ENCODE peak calls at places on chromosome 19, in six cellular contexts. One of them, this sample, is unnamed.

GRCh38 chr19:45591004-45591637 is 6.5 kb upstream of the OPA3 start:
- DNase-seq in PC-3: no peak
- DNase-seq in IMR-90: peak
- DNase-seq in mammary epithelial cell: peak
- DNase-seq in OCI-LY7: peak
- DNase-seq in SK-N-SH: peak
- DNase-seq in this sample: peak

GRCh38 chr19:52464798-52465470 is 11.6 kb downstream of the ZNF578 start:
- DNase-seq in PC-3: no peak
- DNase-seq in IMR-90: no peak
- DNase-seq in mammary epithelial cell: no peak
- DNase-seq in OCI-LY7: no peak
- DNase-seq in SK-N-SH: no peak
- DNase-seq in this sample: no peak

GRCh38 chr19:58252102-58252685 is 23.5 kb downstream of the ZNF544 start:
- DNase-seq in PC-3: peak
- DNase-seq in IMR-90: no peak
- DNase-seq in mammary epithelial cell: peak
- DNase-seq in OCI-LY7: peak
- DNase-seq in SK-N-SH: no peak
- DNase-seq in this sample: peak

GRCh38 chr19:58563034-58563573 is 4.7 kb upstream of the UBE2M start:
- DNase-seq in PC-3: no peak
- DNase-seq in IMR-90: no peak
- DNase-seq in mammary epithelial cell: peak
- DNase-seq in OCI-LY7: peak
- DNase-seq in SK-N-SH: peak
- DNase-seq in this sample: no peak

GRCh38 chr19:37114001-37114400 is 35.8 kb downstream of the ZNF420 start:
- DNase-seq in PC-3: no peak
- DNase-seq in IMR-90: no peak
- DNase-seq in mammary epithelial cell: no peak
- DNase-seq in OCI-LY7: peak
- DNase-seq in SK-N-SH: no peak
- DNase-seq in this sample: no peak

GRCh38 chr19:5298502-5298901 is 42.1 kb downstream of the PTPRS start:
- DNase-seq in PC-3: peak
- DNase-seq in IMR-90: no peak
- DNase-seq in mammary epithelial cell: peak
- DNase-seq in OCI-LY7: no peak
- DNase-seq in SK-N-SH: no peak
- DNase-seq in this sample: no peak

GRCh38 chr19:38736413-38737280 is 7.6 kb downstream of the CAPN12 start:
- DNase-seq in PC-3: peak
- DNase-seq in IMR-90: no peak
- DNase-seq in mammary epithelial cell: peak
- DNase-seq in OCI-LY7: peak
- DNase-seq in SK-N-SH: peak
- DNase-seq in this sample: peak

GRCh38 chr19:57587529-57587928 is 3.6 kb downstream of the ZIK1 start:
- DNase-seq in PC-3: peak
- DNase-seq in IMR-90: peak
- DNase-seq in mammary epithelial cell: peak
- DNase-seq in OCI-LY7: no peak
- DNase-seq in SK-N-SH: no peak
- DNase-seq in this sample: peak

GRCh38 chr19:934865-935422 is 9.1 kb downstream of the ARID3A start:
- DNase-seq in PC-3: peak
- DNase-seq in IMR-90: peak
- DNase-seq in mammary epithelial cell: no peak
- DNase-seq in OCI-LY7: no peak
- DNase-seq in SK-N-SH: peak
- DNase-seq in this sample: peak

GRCh38 chr19:58228584-58229254 is at the start of gene ZNF544:
- DNase-seq in PC-3: peak
- DNase-seq in IMR-90: peak
- DNase-seq in mammary epithelial cell: peak
- DNase-seq in OCI-LY7: peak
- DNase-seq in SK-N-SH: peak
- DNase-seq in this sample: peak

GRCh38 chr19:42281175-42282035 is 12.4 kb downstream of the CIC start:
- DNase-seq in PC-3: no peak
- DNase-seq in IMR-90: peak
- DNase-seq in mammary epithelial cell: peak
- DNase-seq in OCI-LY7: peak
- DNase-seq in SK-N-SH: no peak
- DNase-seq in this sample: peak

GRCh38 chr19:23460656-23461055 is 65.4 kb upstream of the ZNF91 start:
- DNase-seq in PC-3: peak
- DNase-seq in IMR-90: no peak
- DNase-seq in mammary epithelial cell: peak
- DNase-seq in OCI-LY7: no peak
- DNase-seq in SK-N-SH: no peak
- DNase-seq in this sample: no peak

GRCh38 chr19:42420055-42420544 is 7.1 kb downstream of the LIPE start:
- DNase-seq in PC-3: peak
- DNase-seq in IMR-90: peak
- DNase-seq in mammary epithelial cell: peak
- DNase-seq in OCI-LY7: peak
- DNase-seq in SK-N-SH: peak
- DNase-seq in this sample: peak

DNA sequence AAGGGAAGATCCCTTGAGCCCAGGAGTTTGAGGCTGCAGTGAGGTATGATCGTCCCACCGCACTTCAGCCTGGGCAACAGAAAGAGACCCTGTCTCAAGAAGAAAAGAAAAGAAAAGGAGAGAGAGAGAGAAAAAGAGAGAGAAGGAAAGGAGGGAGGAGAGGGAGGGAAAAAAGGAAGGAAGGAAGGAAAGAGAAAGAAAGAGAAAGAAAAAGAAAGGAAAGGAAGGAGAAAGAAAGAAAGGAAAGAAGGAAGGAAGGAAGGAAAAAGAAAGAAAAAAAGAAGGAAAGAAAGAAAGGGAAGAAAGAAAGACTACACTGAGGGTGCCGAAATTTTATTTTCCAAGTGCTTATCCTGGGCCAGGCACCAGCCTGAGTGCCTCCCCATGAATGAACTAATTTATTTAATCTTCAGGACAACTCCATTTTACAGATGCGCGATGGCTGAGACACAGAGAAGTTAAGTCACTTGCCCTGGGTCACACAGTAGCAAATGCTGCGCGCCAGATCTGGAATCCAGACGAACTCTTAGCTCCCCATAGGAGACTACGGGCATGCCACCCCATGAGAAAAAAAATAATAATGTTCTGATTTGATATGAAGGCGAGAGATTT is 2.7 kb downstream of the CDC42EP5 start:
- DNase-seq in PC-3: no peak
- DNase-seq in IMR-90: no peak
- DNase-seq in mammary epithelial cell: no peak
- DNase-seq in OCI-LY7: no peak
- DNase-seq in SK-N-SH: no peak
- DNase-seq in this sample: no peak
- H3K4me3 ChIP-seq in PC-3: peak
- H3K4me3 ChIP-seq in IMR-90: no peak
- H3K4me3 ChIP-seq in mammary epithelial cell: peak
- H3K4me3 ChIP-seq in OCI-LY7: no peak
- H3K4me3 ChIP-seq in SK-N-SH: no peak
- H3K4me3 ChIP-seq in this sample: peak

GRCh38 chr19:17879466-17879865 is 7.7 kb downstream of the SLC5A5 start:
- DNase-seq in PC-3: no peak
- DNase-seq in IMR-90: no peak
- DNase-seq in mammary epithelial cell: no peak
- DNase-seq in OCI-LY7: no peak
- DNase-seq in SK-N-SH: peak
- DNase-seq in this sample: no peak

GRCh38 chr19:17881701-17882100 is 10.0 kb downstream of the SLC5A5 start:
- DNase-seq in PC-3: no peak
- DNase-seq in IMR-90: no peak
- DNase-seq in mammary epithelial cell: no peak
- DNase-seq in OCI-LY7: no peak
- DNase-seq in SK-N-SH: peak
- DNase-seq in this sample: no peak

GRCh38 chr19:17888260-17888659 is 16.5 kb downstream of the SLC5A5 start:
- DNase-seq in PC-3: no peak
- DNase-seq in IMR-90: no peak
- DNase-seq in mammary epithelial cell: no peak
- DNase-seq in OCI-LY7: no peak
- DNase-seq in SK-N-SH: no peak
- DNase-seq in this sample: no peak

GRCh38 chr19:17886515-17886914 is 14.8 kb downstream of the SLC5A5 start:
- DNase-seq in PC-3: no peak
- DNase-seq in IMR-90: no peak
- DNase-seq in mammary epithelial cell: no peak
- DNase-seq in OCI-LY7: no peak
- DNase-seq in SK-N-SH: no peak
- DNase-seq in this sample: no peak

DNA sequence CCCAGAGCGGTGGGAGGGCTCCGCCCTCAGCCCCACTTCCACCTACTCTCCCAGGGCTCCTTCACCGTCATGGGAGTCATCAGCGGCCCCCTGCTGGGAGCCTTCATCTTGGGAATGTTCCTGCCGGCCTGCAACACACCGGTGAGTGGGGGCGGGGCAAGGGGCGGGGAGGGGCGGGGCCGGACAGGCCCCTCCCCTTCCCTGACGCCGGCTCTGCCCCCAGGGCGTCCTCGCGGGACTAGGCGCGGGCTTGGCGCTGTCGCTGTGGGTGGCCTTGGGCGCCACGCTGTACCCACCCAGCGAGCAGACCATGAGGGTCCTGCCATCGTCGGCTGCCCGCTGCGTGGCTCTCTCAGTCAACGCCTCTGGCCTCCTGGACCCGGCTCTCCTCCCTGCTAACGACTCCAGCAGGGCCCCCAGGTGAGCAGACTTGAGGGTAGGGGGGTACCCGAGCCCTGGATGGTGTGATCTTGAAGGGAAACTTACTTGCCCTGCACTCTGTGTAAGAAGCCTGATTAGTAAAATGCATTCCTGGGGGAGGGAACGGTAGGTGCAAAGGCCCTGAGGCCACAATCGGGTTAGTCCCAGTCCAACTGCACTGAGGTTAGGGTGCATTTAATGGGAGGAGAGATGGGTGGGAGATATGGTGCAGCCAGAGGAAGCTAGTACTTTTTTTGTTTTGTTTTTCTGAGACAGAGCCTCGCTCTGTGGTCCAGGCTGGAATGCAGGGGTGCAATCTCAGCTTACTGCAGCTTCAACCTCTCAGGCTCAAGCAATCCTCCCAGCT is 12.1 kb downstream of the SLC5A5 start:
- DNase-seq in PC-3: no peak
- DNase-seq in IMR-90: no peak
- DNase-seq in mammary epithelial cell: no peak
- DNase-seq in OCI-LY7: no peak
- DNase-seq in SK-N-SH: peak
- DNase-seq in this sample: no peak
- H2AFZ ChIP-seq in PC-3: no peak
- H2AFZ ChIP-seq in IMR-90: no peak
- H2AFZ ChIP-seq in mammary epithelial cell: no peak
- H2AFZ ChIP-seq in OCI-LY7: no peak
- H2AFZ ChIP-seq in SK-N-SH: no peak
- H2AFZ ChIP-seq in this sample: no peak

DNA sequence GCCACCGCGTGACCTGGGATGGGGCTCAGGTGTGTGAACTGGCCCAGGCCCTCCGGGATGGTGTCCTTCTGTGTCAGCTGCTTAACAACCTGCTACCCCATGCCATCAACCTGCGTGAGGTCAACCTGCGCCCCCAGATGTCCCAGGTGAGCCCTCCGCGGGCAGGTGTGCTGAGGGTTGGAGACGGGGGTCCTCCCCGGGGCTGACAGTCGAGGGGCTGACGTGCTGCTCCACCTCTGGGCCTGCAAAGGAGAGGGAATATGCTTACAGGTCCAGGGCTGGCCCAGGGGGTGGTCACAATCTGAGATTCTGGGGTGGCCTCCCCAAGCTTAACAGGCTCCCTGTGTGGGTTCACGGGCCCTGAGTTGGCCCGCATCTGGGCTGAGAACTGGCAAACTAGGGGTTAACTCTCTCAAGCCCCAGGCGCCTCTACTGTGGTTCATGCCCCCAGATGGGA is 386 bp downstream of the VAV1 start:
- DNase-seq in PC-3: no peak
- DNase-seq in IMR-90: no peak
- DNase-seq in mammary epithelial cell: no peak
- DNase-seq in OCI-LY7: no peak
- DNase-seq in SK-N-SH: no peak
- DNase-seq in this sample: no peak
- H3K4me3 ChIP-seq in PC-3: no peak
- H3K4me3 ChIP-seq in IMR-90: no peak
- H3K4me3 ChIP-seq in mammary epithelial cell: no peak
- H3K4me3 ChIP-seq in OCI-LY7: peak
- H3K4me3 ChIP-seq in SK-N-SH: no peak
- H3K4me3 ChIP-seq in this sample: no peak

GRCh38 chr19:6608950-6609349 is 18.0 kb upstream of the CD70 start:
- DNase-seq in PC-3: no peak
- DNase-seq in IMR-90: no peak
- DNase-seq in mammary epithelial cell: no peak
- DNase-seq in OCI-LY7: peak
- DNase-seq in SK-N-SH: no peak
- DNase-seq in this sample: no peak

GRCh38 chr19:6613711-6614110 is 22.8 kb upstream of the CD70 start:
- DNase-seq in PC-3: peak
- DNase-seq in IMR-90: no peak
- DNase-seq in mammary epithelial cell: peak
- DNase-seq in OCI-LY7: no peak
- DNase-seq in SK-N-SH: no peak
- DNase-seq in this sample: no peak

GRCh38 chr19:6616011-6616410 is 25.1 kb upstream of the CD70 start:
- DNase-seq in PC-3: peak
- DNase-seq in IMR-90: no peak
- DNase-seq in mammary epithelial cell: peak
- DNase-seq in OCI-LY7: no peak
- DNase-seq in SK-N-SH: no peak
- DNase-seq in this sample: no peak

GRCh38 chr19:6611441-6611852 is 20.5 kb upstream of the CD70 start:
- DNase-seq in PC-3: peak
- DNase-seq in IMR-90: no peak
- DNase-seq in mammary epithelial cell: peak
- DNase-seq in OCI-LY7: no peak
- DNase-seq in SK-N-SH: no peak
- DNase-seq in this sample: peak

DNA sequence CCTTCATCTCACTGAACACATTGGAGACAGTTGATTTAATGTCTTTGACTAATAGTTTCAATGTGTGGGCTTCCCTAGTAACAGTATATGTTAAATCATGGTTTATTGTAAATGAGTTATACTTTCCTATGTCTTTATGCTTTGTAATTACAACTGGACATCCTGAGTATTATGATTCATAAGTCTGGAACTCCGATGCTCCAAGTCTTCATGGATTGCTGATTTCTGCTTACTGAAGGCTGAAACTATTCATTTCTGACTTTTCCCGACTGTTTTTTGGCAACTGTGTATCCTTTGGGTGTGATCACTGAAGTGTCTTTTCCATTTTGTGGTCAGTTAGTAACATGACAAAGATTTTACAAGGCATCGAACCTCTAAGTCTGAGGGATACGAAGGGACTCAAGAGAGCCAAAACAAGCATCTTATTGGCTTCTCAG is 20.0 kb upstream of the CD70 start:
- DNase-seq in PC-3: peak
- DNase-seq in IMR-90: peak
- DNase-seq in mammary epithelial cell: peak
- DNase-seq in OCI-LY7: no peak
- DNase-seq in SK-N-SH: no peak
- DNase-seq in this sample: peak
- H2AFZ ChIP-seq in PC-3: peak
- H2AFZ ChIP-seq in IMR-90: no peak
- H2AFZ ChIP-seq in mammary epithelial cell: peak
- H2AFZ ChIP-seq in OCI-LY7: peak
- H2AFZ ChIP-seq in SK-N-SH: peak
- H2AFZ ChIP-seq in this sample: no peak